ENCODE peak calls at places on chromosomes 2 and 18, in seven cellular contexts. I, M, E, D, U, O and W are unnamed samples.

GRCh38 chr2:236531205-236531604 is 38.4 kb upstream of the ACKR3 start:
- DNase-seq in I (peak; percentile 26), M (no peak), E (no peak), D (no peak), U (no peak), O (no peak), W (no peak)

GRCh38 chr2:56117764-56118163 is 66.0 kb upstream of the CCDC85A start:
- DNase-seq in I (peak; percentile 76), M (no peak), E (no peak), D (no peak), U (no peak), O (no peak), W (peak; percentile 20)

GRCh38 chr18:23528580-23529472 is 25.5 kb downstream of the RMC1 start:
- DNase-seq in I (no peak), M (peak; percentile 63), E (no peak), D (peak; percentile 73), U (peak; percentile 37), O (peak; percentile 21), W (no peak)

GRCh38 chr2:46298272-46298521 is 990 bp downstream of the EPAS1 start:
- DNase-seq in I (no peak), M (no peak), E (no peak), D (no peak), U (no peak), O (no peak), W (no peak)

GRCh38 chr2:38596229-38596628 is 6.5 kb downstream of the HNRNPLL start:
- DNase-seq in I (no peak), M (no peak), E (no peak), D (no peak), U (no peak), O (no peak), W (no peak)

GRCh38 chr2:120783371-120783791 is 47.7 kb downstream of the GLI2 start:
- DNase-seq in I (no peak), M (peak; percentile 38), E (no peak), D (no peak), U (peak; percentile 56), O (no peak), W (no peak)

GRCh38 chr18:8673276-8674209 is 31.8 kb upstream of the MTCL1 start:
- DNase-seq in I (no peak), M (no peak), E (no peak), D (no peak), U (no peak), O (peak; percentile 16), W (peak; percentile 79)

GRCh38 chr18:23135679-23136325 is 517 bp downstream of the CABLES1 start:
- DNase-seq in I (peak; percentile 72), M (peak; percentile 46), E (no peak), D (no peak), U (peak; percentile 42), O (peak; percentile 40), W (no peak)

GRCh38 chr2:111160758-111161157 is 40.0 kb downstream of the BCL2L11 start:
- DNase-seq in I (peak; percentile 12), M (peak; percentile 74), E (peak; percentile 86), D (no peak), U (peak; percentile 88), O (no peak), W (peak; percentile 78)

GRCh38 chr2:9981646-9982045 is 30.2 kb downstream of the GRHL1 start:
- DNase-seq in I (no peak), M (no peak), E (no peak), D (no peak), U (no peak), O (no peak), W (no peak)

GRCh38 chr2:44528595-44528994 is 166.8 kb downstream of the CAMKMT start:
- DNase-seq in I (no peak), M (peak; percentile 56), E (peak; percentile 44), D (no peak), U (peak; percentile 71), O (no peak), W (peak; percentile 55)

GRCh38 chr2:37357053-37357452 is 12.6 kb downstream of the QPCT start:
- DNase-seq in I (no peak), M (no peak), E (no peak), D (no peak), U (no peak), O (no peak), W (no peak)

GRCh38 chr2:128753321-128753720 is 434.7 kb upstream of the HS6ST1 start:
- DNase-seq in I (no peak), M (no peak), E (no peak), D (no peak), U (no peak), O (no peak), W (no peak)

GRCh38 chr2:128754246-128754724 is 435.6 kb upstream of the HS6ST1 start:
- DNase-seq in I (no peak), M (peak; percentile 68), E (peak; percentile 56), D (no peak), U (peak; percentile 64), O (peak; percentile 26), W (no peak)

GRCh38 chr2:128756372-128756730 is 437.7 kb upstream of the HS6ST1 start:
- DNase-seq in I (no peak), M (no peak), E (no peak), D (no peak), U (peak; percentile 39), O (no peak), W (no peak)

GRCh38 chr2:128752691-128753263 is 434.1 kb upstream of the HS6ST1 start:
- DNase-seq in I (no peak), M (no peak), E (no peak), D (no peak), U (no peak), O (no peak), W (no peak)

DNA sequence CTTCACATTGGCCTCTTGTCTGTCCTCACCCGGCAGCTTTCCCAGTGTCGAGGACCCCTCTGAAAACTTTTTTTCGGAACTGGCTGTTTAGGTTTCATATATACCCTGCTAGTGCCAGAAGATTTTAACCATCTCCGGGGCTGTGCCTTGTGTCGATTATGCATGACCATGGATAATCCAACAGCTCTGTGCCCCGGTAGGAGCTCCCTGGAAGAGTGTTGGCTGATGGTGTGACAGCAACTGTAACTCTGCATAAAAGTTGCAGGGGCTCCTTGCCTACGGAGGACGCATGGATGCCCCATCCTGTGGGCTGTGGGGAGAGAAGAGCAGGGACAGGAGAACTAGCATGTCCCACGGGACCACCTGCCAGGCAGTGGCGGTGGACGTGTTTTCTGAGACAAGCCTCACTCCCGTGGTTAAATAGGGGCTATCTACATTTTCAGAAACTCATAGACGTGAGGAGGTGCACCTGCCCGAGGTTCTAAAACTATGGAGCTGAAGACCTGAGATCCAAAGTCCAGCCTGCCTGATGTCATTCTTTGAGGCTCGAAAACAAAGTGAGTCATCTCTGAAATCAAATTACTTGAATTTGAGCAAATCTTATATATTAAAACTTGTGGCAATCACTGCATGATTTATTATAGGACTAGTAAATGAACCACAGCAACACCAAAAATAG is 437.2 kb upstream of the HS6ST1 start:
- DNase-seq in I (no peak), M (no peak), E (no peak), D (no peak), U (no peak), O (no peak), W (no peak)
- TF ChIP-seq CTCF in I (no peak), M (no peak), E (no peak), D (no peak), U (no peak), O (peak; percentile 2), W (no peak)

DNA sequence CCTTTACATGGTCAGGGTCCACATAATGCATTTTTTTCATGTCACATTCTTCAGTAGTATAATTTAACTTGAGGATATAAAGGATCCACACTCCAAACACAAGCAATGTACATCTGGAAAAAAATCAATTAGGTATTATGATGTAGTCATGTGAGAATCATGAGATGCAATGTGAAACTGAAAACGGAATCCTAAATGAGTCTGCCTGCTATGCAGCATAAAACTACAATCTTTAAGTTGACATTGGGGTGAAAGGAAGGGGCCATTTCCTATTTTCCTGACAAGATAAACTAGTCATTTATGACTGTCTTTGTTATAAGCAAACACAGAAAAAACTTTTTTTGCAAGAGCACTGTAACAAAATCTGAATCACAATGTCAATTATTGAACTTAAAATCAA is 27.6 kb downstream of the ST3GAL5 start:
- DNase-seq in I (no peak), M (no peak), E (no peak), D (no peak), U (no peak), O (no peak), W (no peak)
- H3K4me3 ChIP-seq in I (no peak overlapping the region), M (no peak overlapping the region), E (no peak overlapping the region), D (no peak overlapping the region), U (no peak overlapping the region), O (no peak overlapping the region), W (no peak overlapping the region)

GRCh38 chr2:181275643-181276070 is 181.5 kb upstream of the ITGA4 start:
- DNase-seq in I (peak; percentile 63), M (no peak), E (no peak), D (no peak), U (no peak), O (peak; percentile 19), W (no peak)
- TF ChIP-seq CTCF in I (peak; percentile 31), M (no peak), E (no peak), D (no peak), U (no peak), O (no peak), W (no peak)

GRCh38 chr2:174325932-174326879 is 8.5 kb upstream of the SP9 start:
- DNase-seq in I (peak; percentile 85), M (peak; percentile 45), E (peak; percentile 36), D (peak; percentile 69), U (no peak), O (peak; percentile 19), W (no peak)
- H3K4me3 ChIP-seq in I (peak overlapping the region; percentile 81), M (peak overlapping the region; percentile 52), E (peak overlapping the region; percentile 52), D (peak overlapping the region; percentile 53), U (peak overlapping the region; percentile 46), O (peak overlapping the region; percentile 55), W (peak overlapping the region; percentile 31)

GRCh38 chr2:109201465-109202420 is 72.7 kb downstream of the SH3RF3 start:
- DNase-seq in I (peak; percentile 42), M (no peak), E (no peak), D (peak; percentile 80), U (no peak), O (no peak), W (no peak)
- TF ChIP-seq CTCF in I (no peak), M (no peak), E (no peak), D (peak; percentile 23), U (no peak), O (no peak), W (no peak)

DNA sequence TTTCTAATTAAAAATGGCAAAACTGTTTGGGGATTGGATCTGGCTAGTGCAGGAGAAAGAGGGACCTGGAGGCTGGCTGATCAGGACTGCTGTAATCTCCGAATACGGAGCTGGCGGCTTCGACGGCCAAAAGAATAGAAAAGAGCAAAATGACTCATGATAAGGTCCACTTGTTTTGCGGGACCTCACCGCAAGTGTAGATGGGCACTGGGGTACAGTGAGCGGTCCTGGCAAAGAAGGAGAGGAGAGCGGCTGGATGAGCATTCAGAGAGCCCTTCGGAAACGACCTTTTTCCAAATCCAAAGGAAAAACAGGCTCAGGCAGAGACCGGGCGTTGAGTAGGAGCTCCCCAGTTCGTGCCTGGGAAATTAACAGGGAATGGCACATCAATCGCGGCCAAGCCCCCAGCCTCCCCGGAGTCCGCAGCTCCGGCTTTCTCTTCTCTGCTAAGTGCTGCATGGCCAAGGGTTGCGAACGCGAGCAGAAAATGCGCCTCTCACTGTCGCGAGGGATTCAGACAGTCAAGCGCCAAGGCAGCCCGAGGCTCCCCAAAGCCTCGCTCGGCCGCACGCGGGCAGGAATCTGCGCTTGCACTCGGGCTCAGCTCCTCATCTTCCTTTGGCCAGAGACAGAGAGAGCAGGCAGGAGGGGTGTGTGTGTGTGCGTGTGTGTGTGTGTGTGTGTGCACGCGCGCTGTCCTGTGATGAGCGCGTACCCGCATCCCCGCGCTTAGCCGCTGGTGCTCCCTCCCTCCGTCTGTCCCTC is 1.8 kb downstream of the DCC start:
- DNase-seq in I (peak; percentile 80), M (peak; percentile 13), E (no peak), D (no peak), U (peak; percentile 10), O (no peak), W (no peak)
- H3K4me3 ChIP-seq in I (peak overlapping the region; percentile 78), M (peak overlapping the region; percentile 29), E (peak overlapping the region; percentile 45), D (peak overlapping the region; percentile 15), U (peak overlapping the region; percentile 12), O (peak overlapping the region; percentile 37), W (no peak overlapping the region)

GRCh38 chr2:158460632-158461297 is 4.0 kb downstream of the PKP4 start:
- DNase-seq in I (no peak), M (peak; percentile 36), E (no peak), D (no peak), U (no peak), O (no peak), W (peak; percentile 28)
- TF ChIP-seq CTCF in I (peak; percentile 58), M (no peak), E (no peak), D (no peak), U (peak; percentile 26), O (no peak), W (no peak)